ENCODE peak calls at places on chromosomes 4 and X, in nine cellular contexts. N, E, O, I, S, U, R, X and L are unnamed samples.

GRCh38 chrX:110145854-110146253 is 142.9 kb downstream of the TMEM164 start:
- DNase-seq in N (peak; percentile 35), E (peak; percentile 49), O (peak; percentile 14), I (no peak), S (peak; percentile 29), U (peak; percentile 7), R (peak; percentile 35), X (no peak), L (no peak)

GRCh38 chrX:41389311-41389888 is 55.4 kb downstream of the DDX3X start:
- DNase-seq in N (no peak), E (no peak), O (no peak), I (no peak), S (no peak), U (no peak), R (no peak), X (no peak), L (no peak)

GRCh38 chr4:76704133-76704881 is 193.6 kb downstream of the SOWAHB start:
- DNase-seq in N (peak; percentile 64), E (peak; percentile 76), O (peak; percentile 75), I (no peak), S (no peak), U (peak; percentile 87), R (peak; percentile 76), X (peak; percentile 69), L (no peak)

GRCh38 chr4:82201805-82202636 is 171.8 kb downstream of the HNRNPD start:
- DNase-seq in N (peak; percentile 91), E (peak; percentile 50), O (peak; percentile 20), I (peak; percentile 85), S (peak; percentile 77), U (peak; percentile 29), R (peak; percentile 69), X (peak; percentile 12), L (peak; percentile 60)

GRCh38 chr4:31692407-31692940 is 972.3 kb downstream of the PCDH7 start:
- DNase-seq in N (no peak), E (no peak), O (no peak), I (no peak), S (no peak), U (no peak), R (no peak), X (no peak), L (no peak)

GRCh38 chr4:183960021-183960420 is 54.9 kb downstream of the STOX2 start:
- DNase-seq in N (peak; percentile 70), E (peak; percentile 1), O (peak; percentile 84), I (peak; percentile 86), S (no peak), U (peak; percentile 56), R (peak; percentile 39), X (peak; percentile 81), L (peak; percentile 73)

GRCh38 chrX:129099206-129099605 is 424.1 kb downstream of the SMARCA1 start:
- DNase-seq in N (no peak), E (no peak), O (no peak), I (peak; percentile 76), S (no peak), U (no peak), R (no peak), X (no peak), L (no peak)

GRCh38 chr4:34893382-34893781 is 1350.9 kb downstream of the ARAP2 start:
- DNase-seq in N (no peak), E (no peak), O (no peak), I (no peak), S (no peak), U (no peak), R (no peak), X (no peak), L (no peak)

DNA sequence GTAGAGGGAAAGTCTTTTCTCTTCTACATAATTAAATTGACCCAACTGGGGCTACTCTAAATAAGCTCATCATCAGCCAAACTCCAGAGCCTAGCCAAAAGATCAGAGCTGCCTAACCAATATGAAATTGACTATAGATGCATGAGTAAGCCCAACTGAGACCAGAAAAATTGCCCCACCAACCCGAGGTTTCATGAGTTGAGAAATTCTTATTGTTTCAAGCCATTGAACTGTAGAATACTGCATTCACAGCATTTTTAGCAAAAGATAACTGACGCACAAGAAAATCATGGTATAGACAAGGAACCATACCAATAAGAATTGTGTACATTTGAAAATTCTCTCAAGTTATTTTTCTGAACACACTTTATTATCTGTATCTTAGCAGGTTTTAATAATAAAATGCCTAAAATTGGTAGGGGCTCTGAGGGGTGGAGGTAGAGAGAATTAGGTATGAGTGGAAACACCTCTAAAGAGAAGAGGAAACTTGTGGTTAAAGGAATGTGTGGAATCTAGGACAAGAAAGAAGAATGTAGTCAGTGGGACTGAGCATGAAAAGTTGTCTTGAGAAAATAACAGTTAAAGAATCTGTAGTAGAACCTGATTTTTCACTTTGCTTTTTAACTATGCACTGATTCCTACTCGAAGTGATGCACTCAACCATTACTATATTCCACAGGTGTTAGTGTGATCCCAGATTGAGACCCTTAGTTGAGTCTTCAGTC is 200.9 kb upstream of the PPP1R2C start:
- DNase-seq in N (peak; percentile 4), E (no peak), O (peak; percentile 33), I (no peak), S (no peak), U (no peak), R (no peak), X (peak; percentile 33), L (no peak)
- H2AFZ ChIP-seq in N (no peak overlapping the region), E (no peak overlapping the region), O (no peak overlapping the region), I (no peak overlapping the region), S (peak overlapping the region; percentile 18), U (peak overlapping the region; percentile 40), R (no peak overlapping the region), X (peak overlapping the region; percentile 34), L (no peak overlapping the region)

DNA sequence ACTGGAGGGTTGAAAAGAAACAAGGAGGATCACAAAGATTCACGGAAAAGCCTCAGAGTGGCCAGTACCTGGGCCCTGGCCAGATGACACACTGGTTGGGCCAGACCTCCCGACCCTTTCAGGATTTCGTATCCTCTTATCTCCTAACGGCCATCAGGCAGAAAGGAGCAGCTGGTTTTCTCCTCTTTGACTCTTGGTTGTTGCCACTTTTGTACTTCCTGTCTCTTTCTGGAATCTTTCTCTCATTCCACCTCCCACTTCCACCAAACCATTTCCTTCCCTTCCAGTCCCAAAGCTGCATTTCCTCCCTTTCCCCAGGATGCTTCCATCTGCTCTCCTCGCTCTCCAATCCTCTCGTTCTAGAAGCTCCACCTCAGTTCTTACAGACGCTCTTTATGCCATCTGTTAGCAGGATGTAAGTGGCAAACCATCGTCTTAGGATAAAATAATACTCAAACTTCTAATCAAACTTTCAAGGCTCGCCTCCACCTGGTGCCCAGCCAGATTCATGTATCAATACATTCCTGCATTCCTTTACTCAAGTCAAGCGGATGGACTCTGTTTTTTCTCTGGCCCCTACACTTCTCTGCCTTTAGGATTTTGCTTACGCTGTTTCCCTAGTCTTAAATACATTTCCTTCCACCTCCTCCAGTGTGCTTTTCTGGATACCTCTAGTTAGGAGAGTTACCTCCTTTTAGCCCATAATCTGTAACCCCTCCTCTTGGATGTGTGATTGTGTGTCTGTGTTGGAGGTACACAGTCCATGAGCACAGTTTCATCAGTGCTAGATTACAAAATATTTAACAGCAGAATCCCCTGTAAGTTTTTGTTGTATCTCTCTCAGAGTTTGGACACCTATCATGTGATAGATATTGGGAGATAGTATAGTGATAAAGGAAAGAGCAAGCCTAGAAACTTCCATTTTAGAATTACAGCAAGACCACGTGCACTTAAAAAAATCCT is 70.4 kb downstream of the LDB2 start:
- DNase-seq in N (peak; percentile 51), E (no peak), O (peak; percentile 26), I (peak; percentile 41), S (no peak), U (no peak), R (no peak), X (peak; percentile 14), L (no peak)
- H2AFZ ChIP-seq in N (no peak overlapping the region), E (no peak overlapping the region), O (no peak overlapping the region), I (no peak overlapping the region), S (no peak overlapping the region), U (no peak overlapping the region), R (no peak overlapping the region), X (no peak overlapping the region), L (no peak overlapping the region)

GRCh38 chr4:55186123-55186522 is 60.7 kb upstream of the KDR start:
- DNase-seq in N (peak; percentile 36), E (peak; percentile 13), O (no peak), I (no peak), S (no peak), U (no peak), R (no peak), X (no peak), L (no peak)

GRCh38 chr4:55181606-55182005 is 56.2 kb upstream of the KDR start:
- DNase-seq in N (no peak), E (peak; percentile 62), O (peak; percentile 78), I (no peak), S (no peak), U (no peak), R (no peak), X (peak; percentile 74), L (no peak)

GRCh38 chr4:55186700-55187099 is 61.3 kb upstream of the KDR start:
- DNase-seq in N (peak; percentile 70), E (no peak), O (no peak), I (peak; percentile 66), S (no peak), U (no peak), R (no peak), X (no peak), L (no peak)

GRCh38 chr4:55184600-55185523 is 59.5 kb upstream of the KDR start:
- DNase-seq in N (peak; percentile 80), E (peak; percentile 76), O (peak; percentile 64), I (no peak), S (peak; percentile 54), U (no peak), R (peak; percentile 55), X (peak; percentile 60), L (peak; percentile 68)

DNA sequence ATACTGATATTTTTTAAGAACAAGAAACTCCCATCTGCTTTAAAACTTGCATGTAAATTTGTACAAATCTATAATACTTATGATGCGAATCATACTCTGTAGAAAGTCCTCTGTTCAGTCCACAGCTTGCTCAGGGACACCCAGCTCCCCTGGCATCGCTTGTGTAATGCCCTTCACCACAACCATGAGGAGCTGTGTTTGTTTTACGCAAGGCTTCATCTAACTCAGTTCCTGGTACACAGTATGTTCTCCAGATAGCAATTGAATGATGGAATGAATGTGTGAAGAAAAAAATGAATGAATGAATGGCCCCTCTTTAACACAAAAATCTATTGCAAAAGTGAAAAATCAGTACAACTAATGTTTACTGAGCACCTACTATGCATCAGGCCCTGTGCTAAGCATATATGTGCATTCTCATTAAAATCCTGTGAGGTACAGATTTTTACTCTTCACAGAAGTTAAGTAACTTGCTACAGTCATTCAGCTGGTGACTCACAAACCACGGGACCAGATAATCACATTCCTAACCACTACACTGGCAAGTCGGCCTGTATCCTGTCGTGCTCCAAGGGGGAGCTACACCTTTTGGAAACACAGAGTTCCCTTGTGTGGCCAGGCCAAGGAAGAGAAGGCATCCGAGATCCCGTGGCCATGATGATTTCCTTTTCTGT is 58.7 kb upstream of the KDR start:
- DNase-seq in N (peak; percentile 69), E (peak; percentile 95), O (peak; percentile 97), I (no peak), S (no peak), U (peak; percentile 97), R (peak; percentile 70), X (peak; percentile 97), L (peak; percentile 71)
- H2AFZ ChIP-seq in N (no peak overlapping the region), E (peak overlapping the region; percentile 15), O (peak overlapping the region; percentile 29), I (no peak overlapping the region), S (no peak overlapping the region), U (peak overlapping the region; percentile 65), R (no peak overlapping the region), X (no peak overlapping the region), L (no peak overlapping the region)

GRCh38 chrX:20498851-20499635 is 232.3 kb upstream of the RPS6KA3 start:
- DNase-seq in N (no peak), E (peak; percentile 52), O (peak; percentile 47), I (no peak), S (no peak), U (no peak), R (no peak), X (peak; percentile 35), L (no peak)

GRCh38 chrX:20500171-20500865 is 233.6 kb upstream of the RPS6KA3 start:
- DNase-seq in N (peak; percentile 11), E (peak; percentile 24), O (no peak), I (no peak), S (no peak), U (no peak), R (no peak), X (no peak), L (no peak)

GRCh38 chrX:20500949-20501348 is 234.2 kb upstream of the RPS6KA3 start:
- DNase-seq in N (no peak), E (no peak), O (no peak), I (no peak), S (no peak), U (no peak), R (no peak), X (no peak), L (no peak)

DNA sequence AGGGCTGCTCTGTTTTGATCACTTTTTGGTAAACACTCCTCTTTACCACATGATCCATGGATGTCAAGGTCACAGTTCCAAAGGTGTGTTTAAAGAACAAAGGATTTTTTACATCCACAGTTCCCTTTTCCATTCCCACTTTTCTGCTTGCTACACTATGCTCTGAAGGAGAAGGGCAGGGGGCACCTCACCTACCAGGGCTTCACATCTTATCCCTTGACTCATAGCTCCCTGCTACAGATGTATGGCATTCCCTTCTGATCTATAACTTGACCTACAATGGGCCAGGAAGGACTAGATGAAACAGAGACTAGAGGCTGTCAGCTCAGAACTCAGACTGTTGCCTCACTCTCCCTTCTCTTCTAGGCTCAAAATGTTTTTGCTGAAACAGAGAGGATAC is 233.1 kb upstream of the RPS6KA3 start:
- DNase-seq in N (no peak), E (peak; percentile 8), O (no peak), I (no peak), S (no peak), U (no peak), R (no peak), X (no peak), L (no peak)
- H2AFZ ChIP-seq in N (no peak overlapping the region), E (no peak overlapping the region), O (no peak overlapping the region), I (no peak overlapping the region), S (no peak overlapping the region), U (no peak overlapping the region), R (no peak overlapping the region), X (no peak overlapping the region), L (no peak overlapping the region)